ENCODE peak calls at places on chromosomes 1 and 21, in five cellular contexts. O is adrenal gland; Z is activated CD4-positive, alpha-beta T cell treated with anti-CD3 and anti-CD28 coated beads for 48 hours; G is NCI-H345; P is NCI-H1694 treated with DMSO at 0.1 percent for 48 hours. S is an unnamed sample.

GRCh38 chr1:50704126-50704525 is 255.9 kb downstream of the FAF1 start:
- DNase-seq in O (no peak), Z (no peak), G (peak), P (peak), S (peak)

GRCh38 chr1:187051618-187052232 is 223.0 kb downstream of the PLA2G4A start:
- DNase-seq in P (peak), Z (no peak), O (no peak), G (peak), S (no peak)

GRCh38 chr1:222794656-222795474 is 20.0 kb upstream of the DISP1 start:
- DNase-seq in G (no peak), O (no peak), Z (no peak), P (no peak), S (no peak)

GRCh38 chr1:52239708-52240001 is 97.8 kb downstream of the ZFYVE9 start:
- DNase-seq in P (no peak), O (no peak), G (no peak), Z (no peak), S (no peak)

GRCh38 chr21:23593582-23593981 is 2013.7 kb downstream of the MRPL39 start:
- DNase-seq in Z (no peak), G (no peak), P (no peak), O (no peak), S (no peak)

GRCh38 chr1:94039514-94039870 is 81.5 kb downstream of the ABCA4 start:
- DNase-seq in O (peak), G (peak), Z (peak), P (peak), S (peak)

GRCh38 chr1:1582970-1583666 is 8.5 kb upstream of the SSU72 start:
- DNase-seq in Z (no peak), G (no peak), P (no peak), O (no peak), S (no peak)

GRCh38 chr1:218717611-218718010 is 372.5 kb downstream of the TGFB2 start:
- DNase-seq in O (no peak), Z (no peak), P (no peak), G (no peak), S (no peak)

GRCh38 chr1:113835686-113836290 is 23.5 kb upstream of the RSBN1 start:
- DNase-seq in Z (no peak), P (peak), G (peak), O (no peak), S (peak)

GRCh38 chr1:2840036-2840809 is 38.7 kb upstream of the TTC34 start:
- DNase-seq in O (no peak), P (no peak), G (no peak), Z (peak), S (no peak)

GRCh38 chr1:155242805-155243358 is 12.4 kb downstream of the ENTREP3 start:
- DNase-seq in G (no peak), Z (no peak), O (no peak), P (no peak), S (no peak)

GRCh38 chr1:202860744-202861419 is 28.1 kb downstream of the RABIF start:
- DNase-seq in G (peak), Z (peak), O (peak), P (peak), S (peak)

GRCh38 chr1:11485191-11485590 is 6.2 kb downstream of the DISP3 start:
- DNase-seq in G (peak), Z (no peak), P (peak), O (no peak), S (no peak)

GRCh38 chr1:57423135-57424131 is at the start of gene DAB1:
- DNase-seq in P (no peak), O (no peak), G (peak), Z (peak), S (no peak)

GRCh38 chr1:17802945-17803344 is 47.8 kb downstream of the ACTL8 start:
- DNase-seq in P (no peak), Z (no peak), G (no peak), O (no peak), S (no peak)

GRCh38 chr1:218462116-218462515 is 117.0 kb downstream of the TGFB2 start:
- DNase-seq in O (no peak), P (no peak), G (no peak), Z (no peak), S (no peak)

GRCh38 chr1:247376659-247377058 is 39.3 kb upstream of the NLRP3 start:
- DNase-seq in P (no peak), G (no peak), O (no peak), Z (no peak), S (no peak)

GRCh38 chr1:24999426-24999825 is 69.3 kb upstream of the RUNX3 start:
- DNase-seq in P (no peak), O (no peak), G (no peak), Z (no peak), S (no peak)

GRCh38 chr1:12631571-12631970 is 12.3 kb upstream of the AADACL4 start:
- DNase-seq in G (no peak), P (no peak), O (no peak), Z (no peak), S (no peak)

GRCh38 chr21:36661511-36662309 is 37.2 kb upstream of the SIM2 start:
- DNase-seq in O (peak), Z (no peak), P (peak), G (peak), S (no peak)

GRCh38 chr1:169106095-169106920 is at the start of gene ATP1B1:
- DNase-seq in Z (peak), G (peak), O (peak), P (peak), S (peak)

GRCh38 chr1:208024406-208024805 is 113.5 kb upstream of the CD34 start:
- DNase-seq in G (no peak), P (no peak), O (no peak), Z (no peak), S (no peak)

GRCh38 chr1:19647643-19648042 is 3.5 kb downstream of the NBL1 start:
- DNase-seq in P (no peak), O (no peak), G (no peak), Z (peak), S (no peak)

GRCh38 chr21:15978158-15978805 is 248.5 kb downstream of the USP25 start:
- DNase-seq in G (no peak), O (no peak), Z (no peak), P (no peak), S (no peak)

GRCh38 chr1:51344602-51345299 is 14.4 kb upstream of the TTC39A start:
- DNase-seq in Z (no peak), O (peak), P (no peak), G (no peak), S (no peak)

GRCh38 chr1:162213281-162213909 is 143.9 kb downstream of the NOS1AP start:
- DNase-seq in O (peak), P (no peak), Z (no peak), G (no peak), S (no peak)

GRCh38 chr1:116318897-116319296 is 54.1 kb upstream of the ATP1A1 start:
- DNase-seq in O (peak), P (no peak), Z (no peak), G (no peak), S (no peak)

GRCh38 chr1:68174173-68175113 is 57.9 kb downstream of the WLS start:
- DNase-seq in G (peak), O (peak), P (peak), Z (no peak), S (no peak)

GRCh38 chr1:217965156-217965786 is 319.8 kb upstream of the RRP15 start:
- DNase-seq in Z (no peak), O (no peak), G (no peak), P (no peak), S (no peak)

GRCh38 chr1:241551759-241552638 is 19.8 kb downstream of the KMO start:
- DNase-seq in G (no peak), P (no peak), Z (peak), O (peak), S (no peak)

GRCh38 chr1:22889213-22889827 is 83.3 kb downstream of the LACTBL1 start:
- DNase-seq in O (no peak), P (peak), G (peak), Z (no peak), S (no peak)

GRCh38 chr21:41664881-41665765 is 101.7 kb downstream of the RIPK4 start:
- DNase-seq in O (no peak), P (no peak), G (no peak), Z (no peak), S (no peak)

GRCh38 chr1:233289676-233290075 is 5.8 kb downstream of the PCNX2 start:
- DNase-seq in O (no peak), Z (no peak), P (no peak), G (peak), S (peak)

GRCh38 chr1:231723146-231723545 is 96.6 kb downstream of the DISC1 start:
- DNase-seq in G (no peak), Z (no peak), O (no peak), P (no peak), S (no peak)

GRCh38 chr1:24952413-24952841 is 22.4 kb upstream of the RUNX3 start:
- DNase-seq in G (no peak), O (no peak), Z (no peak), P (no peak), S (no peak)

GRCh38 chr1:238226805-238227204 is 336.1 kb upstream of the ZP4 start:
- DNase-seq in O (no peak), P (no peak), G (no peak), Z (no peak), S (no peak)

GRCh38 chr1:14756617-14757259 is 158.3 kb downstream of the KAZN start:
- DNase-seq in O (no peak), P (no peak), Z (no peak), G (no peak), S (no peak)